ENCODE peak calls at places on chromosome 7, in four cellular contexts. D, Z, B and O are unnamed samples.

GRCh38 chr7:158021836-158022235 is 565.8 kb downstream of the PTPRN2 start:
- DNase-seq in D (no peak), B (no peak), Z (no peak), O (no peak)

GRCh38 chr7:18457832-18458231 is 37.7 kb upstream of the HDAC9 start:
- DNase-seq in B (no peak), D (no peak), Z (no peak), O (no peak)

GRCh38 chr7:27112960-27113949 is 10.8 kb upstream of the HOXA2 start:
- DNase-seq in D (no peak), Z (peak), B (no peak), O (peak)

GRCh38 chr7:92034116-92034515 is 93.5 kb downstream of the AKAP9 start:
- DNase-seq in D (no peak), Z (no peak), B (no peak), O (no peak)

GRCh38 chr7:29480456-29480855 is 83.2 kb upstream of the PRR15 start:
- DNase-seq in D (no peak), B (no peak), Z (no peak), O (no peak)

GRCh38 chr7:13097508-13097907 is 410.1 kb downstream of the ARL4A start:
- DNase-seq in Z (no peak), D (no peak), B (no peak), O (no peak)

GRCh38 chr7:128410092-128410665 is 397 bp upstream of the IMPDH1 start:
- DNase-seq in Z (peak), B (no peak), D (no peak), O (peak)

GRCh38 chr7:13278020-13278419 is 590.6 kb downstream of the ARL4A start:
- DNase-seq in D (no peak), Z (no peak), B (no peak), O (no peak)

DNA sequence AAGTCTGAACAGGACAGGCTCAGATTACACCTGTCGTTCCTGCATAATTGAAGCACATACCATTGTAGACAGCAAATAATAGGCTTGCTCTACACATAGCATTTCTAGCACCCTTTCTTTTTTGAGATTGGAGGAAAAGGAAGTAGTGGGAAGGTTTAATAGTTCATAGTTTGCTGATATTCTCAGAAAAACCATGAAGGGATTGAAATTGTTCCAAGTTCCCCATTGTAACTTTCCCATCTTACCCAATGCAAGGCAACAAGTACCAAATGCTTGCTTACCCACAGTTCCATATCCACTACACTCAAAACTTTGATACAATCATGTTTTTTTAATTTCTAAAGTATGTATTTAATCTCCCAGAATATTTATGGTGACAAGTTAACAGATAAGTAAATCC is 13.8 kb downstream of the CYP3A5 start:
- DNase-seq in D (no peak), B (no peak), Z (no peak), O (no peak)
- TF ChIP-seq CREM in D (no peak), B (no peak), Z (no peak), O (no peak)

GRCh38 chr7:1950623-1951523 is 280.8 kb downstream of the ELFN1 start:
- DNase-seq in B (no peak), Z (peak), D (no peak), O (no peak)
- TF ChIP-seq CREM in B (no peak), Z (no peak), D (no peak), O (no peak)

DNA sequence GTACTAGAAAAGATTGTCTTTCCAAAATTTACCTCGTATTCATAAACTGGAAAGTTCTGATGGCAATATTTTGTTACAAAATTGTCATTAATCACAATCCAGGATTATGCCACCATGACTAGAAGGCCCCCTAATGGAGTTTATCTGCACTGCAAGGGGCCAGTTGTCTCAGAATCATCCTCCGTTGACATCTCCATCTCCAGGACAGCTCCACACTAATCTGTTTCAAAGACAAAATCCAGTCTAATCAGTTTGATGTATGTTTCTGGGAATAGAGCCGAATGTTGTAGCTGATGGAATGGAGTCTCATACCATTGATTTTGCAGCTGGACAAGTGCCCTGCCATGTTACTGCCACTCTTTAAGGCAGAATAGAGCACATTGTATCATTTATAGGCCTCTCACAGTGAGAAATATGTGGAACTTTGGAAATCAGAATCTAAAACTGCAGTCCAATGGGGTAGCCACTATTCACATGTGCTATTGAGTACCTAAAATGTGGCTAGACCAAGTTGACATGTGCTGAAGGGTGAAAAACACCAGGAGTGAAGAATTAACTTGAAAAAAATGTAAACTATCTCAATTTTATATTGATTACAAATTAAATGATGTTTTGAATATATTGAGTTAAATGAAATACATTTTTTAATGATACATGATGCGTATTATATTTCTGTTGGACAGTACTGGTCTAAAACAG is 38.3 kb upstream of the TOMM7 start:
- DNase-seq in B (no peak), Z (peak), D (peak), O (peak)
- TF ChIP-seq CREM in B (no peak), Z (no peak), D (no peak), O (no peak)

GRCh38 chr7:142568430-142569097 is 180.7 kb upstream of the PRSS1 start:
- DNase-seq in D (no peak), B (no peak), Z (no peak), O (no peak)
- TF ChIP-seq CREM in D (no peak), B (no peak), Z (no peak), O (no peak)